ENCODE peak calls at places on chromosomes 13 and 19, in five cellular contexts. One of them, this sample, is unnamed.

GRCh38 chr13:48828962-48829405 is 146.7 kb upstream of the FNDC3A start:
- DNase-seq in OCI-LY7: peak; percentile 50
- DNase-seq in A549: peak; percentile 18
- DNase-seq in SK-N-SH: peak; percentile 6
- DNase-seq in neuronal stem cell: no peak
- DNase-seq in this sample: no peak

GRCh38 chr13:40230833-40231266 is 435.6 kb downstream of the FOXO1 start:
- DNase-seq in OCI-LY7: no peak
- DNase-seq in A549: no peak
- DNase-seq in SK-N-SH: no peak
- DNase-seq in neuronal stem cell: no peak
- DNase-seq in this sample: peak; percentile 72

GRCh38 chr13:23755040-23755439 is 134.2 kb downstream of the MIPEP start:
- DNase-seq in OCI-LY7: no peak
- DNase-seq in A549: no peak
- DNase-seq in SK-N-SH: no peak
- DNase-seq in neuronal stem cell: no peak
- DNase-seq in this sample: no peak

GRCh38 chr19:29211562-29212416 is 1.2 kb downstream of the UQCRFS1 start:
- DNase-seq in OCI-LY7: no peak
- DNase-seq in A549: peak; percentile 54
- DNase-seq in SK-N-SH: peak; percentile 14
- DNase-seq in neuronal stem cell: no peak
- DNase-seq in this sample: peak; percentile 19

GRCh38 chr19:13850910-13851753 is 25.8 kb upstream of the NANOS3 start:
- DNase-seq in OCI-LY7: no peak
- DNase-seq in A549: peak; percentile 95
- DNase-seq in SK-N-SH: peak; percentile 42
- DNase-seq in neuronal stem cell: no peak
- DNase-seq in this sample: peak; percentile 95

GRCh38 chr19:16067205-16067938 is 8.9 kb upstream of the TPM4 start:
- DNase-seq in OCI-LY7: no peak
- DNase-seq in A549: no peak
- DNase-seq in SK-N-SH: no peak
- DNase-seq in neuronal stem cell: no peak
- DNase-seq in this sample: peak; percentile 96

GRCh38 chr13:99218969-99219368 is 18.3 kb downstream of the UBAC2 start:
- DNase-seq in OCI-LY7: no peak
- DNase-seq in A549: no peak
- DNase-seq in SK-N-SH: no peak
- DNase-seq in neuronal stem cell: no peak
- DNase-seq in this sample: no peak

GRCh38 chr13:111909971-111910671 is 156.8 kb upstream of the SOX1 start:
- DNase-seq in OCI-LY7: no peak
- DNase-seq in A549: no peak
- DNase-seq in SK-N-SH: no peak
- DNase-seq in neuronal stem cell: no peak
- DNase-seq in this sample: no peak

GRCh38 chr19:45729774-45730388 is 815 bp downstream of the FBXO46 start:
- DNase-seq in OCI-LY7: no peak
- DNase-seq in A549: no peak
- DNase-seq in SK-N-SH: no peak
- DNase-seq in neuronal stem cell: no peak
- DNase-seq in this sample: no peak

GRCh38 chr13:106390360-106390759 is 145.1 kb downstream of the EFNB2 start:
- DNase-seq in OCI-LY7: no peak
- DNase-seq in A549: no peak
- DNase-seq in SK-N-SH: no peak
- DNase-seq in neuronal stem cell: no peak
- DNase-seq in this sample: no peak

GRCh38 chr13:21670006-21670882 is 629 bp upstream of the FGF9 start:
- DNase-seq in OCI-LY7: peak; percentile 88
- DNase-seq in A549: peak; percentile 48
- DNase-seq in SK-N-SH: peak; percentile 62
- DNase-seq in neuronal stem cell: peak; percentile 72
- DNase-seq in this sample: peak; percentile 61

GRCh38 chr19:10222201-10222890 is 8.8 kb downstream of the S1PR2 start:
- DNase-seq in OCI-LY7: peak; percentile 67
- DNase-seq in A549: no peak
- DNase-seq in SK-N-SH: no peak
- DNase-seq in neuronal stem cell: no peak
- DNase-seq in this sample: no peak

GRCh38 chr13:93144031-93144430 is 82.6 kb upstream of the GPC6 start:
- DNase-seq in OCI-LY7: no peak
- DNase-seq in A549: no peak
- DNase-seq in SK-N-SH: no peak
- DNase-seq in neuronal stem cell: no peak
- DNase-seq in this sample: no peak

GRCh38 chr13:52411629-52412028 is 5.7 kb upstream of the THSD1 start:
- DNase-seq in OCI-LY7: no peak
- DNase-seq in A549: peak; percentile 79
- DNase-seq in SK-N-SH: no peak
- DNase-seq in neuronal stem cell: no peak
- DNase-seq in this sample: peak; percentile 49

GRCh38 chr19:18097217-18097992 is at the start of gene MAST3:
- DNase-seq in OCI-LY7: peak; percentile 96
- DNase-seq in A549: peak; percentile 84
- DNase-seq in SK-N-SH: peak; percentile 100
- DNase-seq in neuronal stem cell: peak; percentile 53
- DNase-seq in this sample: peak; percentile 77

GRCh38 chr19:5166262-5166661 is 174.3 kb downstream of the PTPRS start:
- DNase-seq in OCI-LY7: no peak
- DNase-seq in A549: peak; percentile 73
- DNase-seq in SK-N-SH: no peak
- DNase-seq in neuronal stem cell: no peak
- DNase-seq in this sample: peak; percentile 76

GRCh38 chr13:74620711-74621110 is 486.5 kb upstream of the KLF12 start:
- DNase-seq in OCI-LY7: no peak
- DNase-seq in A549: no peak
- DNase-seq in SK-N-SH: no peak
- DNase-seq in neuronal stem cell: no peak
- DNase-seq in this sample: no peak

DNA sequence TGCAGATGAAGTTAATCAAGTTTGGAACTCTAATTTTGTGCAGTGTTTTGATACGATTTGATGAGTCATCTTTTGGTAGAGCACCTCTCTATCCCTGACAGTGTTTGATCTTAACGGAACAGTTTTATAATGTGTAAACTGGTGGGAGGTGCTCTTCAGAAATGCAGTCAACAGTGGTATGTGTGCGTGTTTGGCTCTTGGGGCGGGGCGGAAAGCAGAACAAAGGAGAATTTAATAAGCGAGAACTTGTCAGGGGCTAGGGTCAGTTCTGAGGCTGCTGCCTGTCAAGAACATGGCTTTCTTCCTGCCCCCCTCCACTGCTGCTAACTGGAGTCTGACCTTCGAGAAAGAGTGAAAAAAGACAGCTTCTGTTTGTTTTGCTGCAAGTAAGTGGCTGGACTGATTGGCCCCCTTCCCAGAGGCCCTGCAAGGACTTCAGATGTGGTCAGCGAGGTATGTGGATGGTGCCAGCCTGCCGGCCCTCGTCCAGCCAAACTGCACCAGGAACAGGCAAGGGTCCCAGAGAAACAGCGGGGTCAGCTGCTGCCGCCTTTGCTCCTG is 40.8 kb downstream of the BBC3 start:
- DNase-seq in OCI-LY7: no peak
- DNase-seq in A549: peak; percentile 92
- DNase-seq in SK-N-SH: peak; percentile 46
- DNase-seq in neuronal stem cell: no peak
- DNase-seq in this sample: peak; percentile 85
- H3K4me2 ChIP-seq in OCI-LY7: no peak overlapping the region
- H3K4me2 ChIP-seq in A549: peak overlapping the region; percentile 74
- H3K4me2 ChIP-seq in SK-N-SH: peak overlapping the region; percentile 67
- H3K4me2 ChIP-seq in neuronal stem cell: no peak overlapping the region
- H3K4me2 ChIP-seq in this sample: peak overlapping the region; percentile 11

GRCh38 chr13:20652946-20653345 is 50.6 kb upstream of the IL17D start:
- DNase-seq in OCI-LY7: no peak
- DNase-seq in A549: no peak
- DNase-seq in SK-N-SH: no peak
- DNase-seq in neuronal stem cell: no peak
- DNase-seq in this sample: no peak

GRCh38 chr13:20658451-20658850 is 45.0 kb upstream of the IL17D start:
- DNase-seq in OCI-LY7: no peak
- DNase-seq in A549: no peak
- DNase-seq in SK-N-SH: no peak
- DNase-seq in neuronal stem cell: no peak
- DNase-seq in this sample: no peak

GRCh38 chr13:20654156-20654555 is 49.3 kb upstream of the IL17D start:
- DNase-seq in OCI-LY7: no peak
- DNase-seq in A549: no peak
- DNase-seq in SK-N-SH: no peak
- DNase-seq in neuronal stem cell: no peak
- DNase-seq in this sample: peak; percentile 4
- H3K4me2 ChIP-seq in OCI-LY7: no peak overlapping the region
- H3K4me2 ChIP-seq in A549: no peak overlapping the region
- H3K4me2 ChIP-seq in SK-N-SH: no peak overlapping the region
- H3K4me2 ChIP-seq in neuronal stem cell: no peak overlapping the region
- H3K4me2 ChIP-seq in this sample: no peak overlapping the region

GRCh38 chr19:54390942-54391577 is 24.2 kb upstream of the TTYH1 start:
- DNase-seq in OCI-LY7: peak; percentile 82
- DNase-seq in A549: peak; percentile 80
- DNase-seq in SK-N-SH: peak; percentile 68
- DNase-seq in neuronal stem cell: peak; percentile 83
- DNase-seq in this sample: peak; percentile 63

GRCh38 chr19:54391589-54392061 is 23.6 kb upstream of the TTYH1 start:
- DNase-seq in OCI-LY7: no peak
- DNase-seq in A549: peak; percentile 41
- DNase-seq in SK-N-SH: no peak
- DNase-seq in neuronal stem cell: no peak
- DNase-seq in this sample: no peak

GRCh38 chr19:54388803-54389144 is 24.0 kb upstream of the LAIR1 start:
- DNase-seq in OCI-LY7: no peak
- DNase-seq in A549: no peak
- DNase-seq in SK-N-SH: no peak
- DNase-seq in neuronal stem cell: no peak
- DNase-seq in this sample: no peak

GRCh38 chr19:54389556-54389955 is 24.8 kb upstream of the LAIR1 start:
- DNase-seq in OCI-LY7: no peak
- DNase-seq in A549: no peak
- DNase-seq in SK-N-SH: no peak
- DNase-seq in neuronal stem cell: no peak
- DNase-seq in this sample: no peak

DNA sequence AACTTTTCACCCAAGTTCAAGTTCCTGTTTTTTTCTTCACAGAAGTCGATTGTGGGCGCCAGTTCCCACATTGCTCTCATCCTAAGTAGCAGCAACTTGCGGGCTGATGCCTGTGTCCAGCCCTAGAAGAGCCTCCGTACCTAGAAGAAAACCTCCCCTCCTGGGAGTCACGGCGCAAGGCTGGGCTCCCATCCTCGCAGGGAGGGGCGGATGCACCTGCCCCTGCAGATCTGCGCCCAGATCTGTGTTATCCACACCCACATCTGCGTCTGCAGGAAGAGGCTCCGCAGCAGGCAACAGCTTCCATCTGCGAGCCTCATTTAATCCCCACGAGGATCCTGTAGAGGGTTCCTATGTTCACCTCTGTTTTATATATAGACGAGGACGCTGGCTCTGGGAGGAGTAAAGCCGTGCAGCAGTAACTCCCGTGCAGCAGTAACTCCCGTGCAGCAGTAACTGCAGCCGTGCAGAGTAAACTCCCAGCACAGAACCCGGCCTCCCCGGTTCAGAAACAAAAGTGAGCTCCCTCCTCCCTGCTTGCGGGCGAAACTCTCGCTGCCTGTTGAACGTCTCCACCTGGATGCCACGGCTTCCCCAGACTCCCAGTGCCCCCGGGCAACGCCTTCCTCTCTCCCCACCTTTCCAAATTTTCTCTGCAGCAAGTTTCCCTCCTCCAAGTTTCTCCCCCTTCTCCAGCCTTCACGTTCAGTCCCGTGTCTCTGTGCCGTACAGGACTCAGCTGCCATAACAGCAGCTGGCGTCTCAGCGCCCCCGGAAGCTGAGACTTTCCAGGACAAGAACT is 23.5 kb upstream of the LAIR1 start:
- DNase-seq in OCI-LY7: peak; percentile 60
- DNase-seq in A549: no peak
- DNase-seq in SK-N-SH: no peak
- DNase-seq in neuronal stem cell: no peak
- DNase-seq in this sample: no peak
- H3K4me2 ChIP-seq in OCI-LY7: peak overlapping the region; percentile 66
- H3K4me2 ChIP-seq in A549: peak overlapping the region; percentile 45
- H3K4me2 ChIP-seq in SK-N-SH: peak overlapping the region; percentile 39
- H3K4me2 ChIP-seq in neuronal stem cell: no peak overlapping the region
- H3K4me2 ChIP-seq in this sample: no peak overlapping the region

GRCh38 chr13:44440046-44440608 is 66.5 kb downstream of the SERP2 start:
- DNase-seq in OCI-LY7: no peak
- DNase-seq in A549: no peak
- DNase-seq in SK-N-SH: no peak
- DNase-seq in neuronal stem cell: no peak
- DNase-seq in this sample: peak; percentile 24
- H3K4me2 ChIP-seq in OCI-LY7: no peak overlapping the region
- H3K4me2 ChIP-seq in A549: no peak overlapping the region
- H3K4me2 ChIP-seq in SK-N-SH: no peak overlapping the region
- H3K4me2 ChIP-seq in neuronal stem cell: no peak overlapping the region
- H3K4me2 ChIP-seq in this sample: no peak overlapping the region

DNA sequence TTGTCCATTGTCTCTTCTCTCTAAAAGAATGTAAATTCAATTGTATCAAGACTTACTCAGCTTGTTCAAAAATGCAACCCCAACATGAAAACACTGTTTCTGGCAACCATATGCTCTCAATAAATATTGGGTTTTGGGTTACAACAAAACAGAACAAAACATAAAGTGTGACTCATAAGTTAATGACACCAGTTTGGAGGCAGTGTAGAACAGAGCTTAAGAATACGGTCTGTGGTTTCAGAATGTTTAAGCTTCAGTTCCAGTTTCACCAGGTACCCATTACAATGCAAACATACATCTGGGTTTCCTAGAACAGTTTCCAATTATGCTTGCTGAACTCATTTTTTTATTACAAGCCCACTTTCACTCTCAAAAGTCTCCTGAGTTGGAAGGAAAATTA is 285.8 kb upstream of the PCDH9 start:
- DNase-seq in OCI-LY7: no peak
- DNase-seq in A549: no peak
- DNase-seq in SK-N-SH: no peak
- DNase-seq in neuronal stem cell: no peak
- DNase-seq in this sample: peak; percentile 92
- H3K4me2 ChIP-seq in OCI-LY7: no peak overlapping the region
- H3K4me2 ChIP-seq in A549: no peak overlapping the region
- H3K4me2 ChIP-seq in SK-N-SH: no peak overlapping the region
- H3K4me2 ChIP-seq in neuronal stem cell: no peak overlapping the region
- H3K4me2 ChIP-seq in this sample: no peak overlapping the region

GRCh38 chr19:51161266-51161665 is 19.2 kb downstream of the SIGLEC7 start:
- DNase-seq in OCI-LY7: no peak
- DNase-seq in A549: no peak
- DNase-seq in SK-N-SH: no peak
- DNase-seq in neuronal stem cell: no peak
- DNase-seq in this sample: no peak

GRCh38 chr19:51166846-51167490 is 24.9 kb downstream of the SIGLEC7 start:
- DNase-seq in OCI-LY7: no peak
- DNase-seq in A549: no peak
- DNase-seq in SK-N-SH: no peak
- DNase-seq in neuronal stem cell: no peak
- DNase-seq in this sample: no peak

GRCh38 chr19:51164215-51164614 is 22.1 kb downstream of the SIGLEC7 start:
- DNase-seq in OCI-LY7: no peak
- DNase-seq in A549: no peak
- DNase-seq in SK-N-SH: no peak
- DNase-seq in neuronal stem cell: no peak
- DNase-seq in this sample: no peak

GRCh38 chr19:51159656-51160055 is 17.6 kb downstream of the SIGLEC7 start:
- DNase-seq in OCI-LY7: no peak
- DNase-seq in A549: no peak
- DNase-seq in SK-N-SH: no peak
- DNase-seq in neuronal stem cell: no peak
- DNase-seq in this sample: no peak

GRCh38 chr19:51163257-51163656 is 21.2 kb downstream of the SIGLEC7 start:
- DNase-seq in OCI-LY7: no peak
- DNase-seq in A549: no peak
- DNase-seq in SK-N-SH: no peak
- DNase-seq in neuronal stem cell: no peak
- DNase-seq in this sample: no peak
- H3K4me2 ChIP-seq in OCI-LY7: no peak overlapping the region
- H3K4me2 ChIP-seq in A549: no peak overlapping the region
- H3K4me2 ChIP-seq in SK-N-SH: no peak overlapping the region
- H3K4me2 ChIP-seq in neuronal stem cell: no peak overlapping the region
- H3K4me2 ChIP-seq in this sample: no peak overlapping the region